ENCODE peak calls at places on chromosomes 12 and 14, in nine cellular contexts. One of them, this sample, is unnamed.

GRCh38 chr14:81555051-81555450 is 21.4 kb upstream of the SEL1L start:
- DNase-seq in H1: no peak
- DNase-seq in mammary epithelial cell: no peak
- DNase-seq in B cell: no peak
- DNase-seq in ovary: no peak
- DNase-seq in lower lobe of right lung: no peak
- DNase-seq in dorsolateral prefrontal cortex: no peak
- DNase-seq in AG10803: no peak
- DNase-seq in cardiac fibroblast: no peak
- DNase-seq in this sample: no peak

GRCh38 chr14:62209287-62209899 is 447.2 kb downstream of the SNAPC1 start:
- DNase-seq in cardiac fibroblast: peak; percentile 91
- DNase-seq in lower lobe of right lung: no peak
- DNase-seq in B cell: no peak
- DNase-seq in H1: no peak
- DNase-seq in AG10803: peak; percentile 79
- DNase-seq in mammary epithelial cell: peak; percentile 76
- DNase-seq in dorsolateral prefrontal cortex: no peak
- DNase-seq in ovary: no peak
- DNase-seq in this sample: no peak

GRCh38 chr12:31238764-31239387 is 87.1 kb downstream of the SINHCAF start:
- DNase-seq in lower lobe of right lung: no peak
- DNase-seq in cardiac fibroblast: peak; percentile 68
- DNase-seq in mammary epithelial cell: peak; percentile 61
- DNase-seq in H1: no peak
- DNase-seq in ovary: peak; percentile 37
- DNase-seq in B cell: peak; percentile 59
- DNase-seq in dorsolateral prefrontal cortex: no peak
- DNase-seq in AG10803: peak; percentile 52
- DNase-seq in this sample: peak; percentile 73

GRCh38 chr12:117159674-117160073 is 30.6 kb downstream of the FBXO21 start:
- DNase-seq in mammary epithelial cell: no peak
- DNase-seq in lower lobe of right lung: no peak
- DNase-seq in AG10803: no peak
- DNase-seq in H1: no peak
- DNase-seq in ovary: no peak
- DNase-seq in cardiac fibroblast: no peak
- DNase-seq in B cell: no peak
- DNase-seq in dorsolateral prefrontal cortex: no peak
- DNase-seq in this sample: no peak

GRCh38 chr12:105944628-105945027 is 194.1 kb downstream of the NUAK1 start:
- DNase-seq in lower lobe of right lung: no peak
- DNase-seq in H1: no peak
- DNase-seq in B cell: no peak
- DNase-seq in cardiac fibroblast: no peak
- DNase-seq in dorsolateral prefrontal cortex: no peak
- DNase-seq in AG10803: no peak
- DNase-seq in ovary: no peak
- DNase-seq in mammary epithelial cell: peak; percentile 76
- DNase-seq in this sample: no peak

GRCh38 chr12:38890102-38890501 is 15.3 kb downstream of the CPNE8 start:
- DNase-seq in ovary: no peak
- DNase-seq in dorsolateral prefrontal cortex: no peak
- DNase-seq in B cell: no peak
- DNase-seq in lower lobe of right lung: no peak
- DNase-seq in AG10803: peak; percentile 31
- DNase-seq in mammary epithelial cell: no peak
- DNase-seq in H1: no peak
- DNase-seq in cardiac fibroblast: no peak
- DNase-seq in this sample: no peak

GRCh38 chr12:125841332-125841731 is 776.1 kb downstream of the AACS start:
- DNase-seq in dorsolateral prefrontal cortex: no peak
- DNase-seq in H1: no peak
- DNase-seq in AG10803: no peak
- DNase-seq in ovary: no peak
- DNase-seq in cardiac fibroblast: no peak
- DNase-seq in B cell: no peak
- DNase-seq in mammary epithelial cell: no peak
- DNase-seq in lower lobe of right lung: no peak
- DNase-seq in this sample: no peak

GRCh38 chr12:76266797-76267196 is 81.4 kb downstream of the BBS10 start:
- DNase-seq in dorsolateral prefrontal cortex: no peak
- DNase-seq in AG10803: peak; percentile 82
- DNase-seq in B cell: no peak
- DNase-seq in lower lobe of right lung: peak; percentile 51
- DNase-seq in cardiac fibroblast: peak; percentile 68
- DNase-seq in ovary: no peak
- DNase-seq in mammary epithelial cell: peak; percentile 72
- DNase-seq in H1: no peak
- DNase-seq in this sample: no peak

GRCh38 chr14:101222362-101223090 is 319.0 kb upstream of the RTL1 start:
- DNase-seq in cardiac fibroblast: no peak
- DNase-seq in H1: no peak
- DNase-seq in lower lobe of right lung: no peak
- DNase-seq in dorsolateral prefrontal cortex: no peak
- DNase-seq in mammary epithelial cell: no peak
- DNase-seq in ovary: no peak
- DNase-seq in AG10803: no peak
- DNase-seq in B cell: peak; percentile 26
- DNase-seq in this sample: no peak

GRCh38 chr14:101235042-101235871 is 326.0 kb upstream of the DIO3 start:
- DNase-seq in cardiac fibroblast: peak; percentile 42
- DNase-seq in lower lobe of right lung: peak; percentile 69
- DNase-seq in B cell: no peak
- DNase-seq in ovary: no peak
- DNase-seq in AG10803: peak; percentile 17
- DNase-seq in mammary epithelial cell: peak; percentile 5
- DNase-seq in dorsolateral prefrontal cortex: peak; percentile 75
- DNase-seq in H1: no peak
- DNase-seq in this sample: peak; percentile 83

GRCh38 chr12:19689801-19690472 is 250.6 kb downstream of the AEBP2 start:
- DNase-seq in B cell: no peak
- DNase-seq in mammary epithelial cell: peak; percentile 76
- DNase-seq in AG10803: no peak
- DNase-seq in lower lobe of right lung: no peak
- DNase-seq in cardiac fibroblast: no peak
- DNase-seq in dorsolateral prefrontal cortex: no peak
- DNase-seq in ovary: no peak
- DNase-seq in H1: no peak
- DNase-seq in this sample: no peak

GRCh38 chr14:59150990-59151389 is 37.5 kb upstream of the DAAM1 start:
- DNase-seq in H1: no peak
- DNase-seq in mammary epithelial cell: no peak
- DNase-seq in dorsolateral prefrontal cortex: no peak
- DNase-seq in ovary: no peak
- DNase-seq in B cell: peak; percentile 47
- DNase-seq in AG10803: no peak
- DNase-seq in cardiac fibroblast: no peak
- DNase-seq in lower lobe of right lung: no peak
- DNase-seq in this sample: no peak

GRCh38 chr12:53995311-53996187 is 4.4 kb upstream of the HOXC9 start:
- DNase-seq in dorsolateral prefrontal cortex: no peak
- DNase-seq in B cell: no peak
- DNase-seq in ovary: peak; percentile 66
- DNase-seq in mammary epithelial cell: peak; percentile 62
- DNase-seq in lower lobe of right lung: no peak
- DNase-seq in AG10803: peak; percentile 77
- DNase-seq in cardiac fibroblast: no peak
- DNase-seq in H1: no peak
- DNase-seq in this sample: no peak

GRCh38 chr12:93911436-93911835 is 234.3 kb downstream of the CRADD start:
- DNase-seq in dorsolateral prefrontal cortex: no peak
- DNase-seq in cardiac fibroblast: peak; percentile 84
- DNase-seq in AG10803: peak; percentile 47
- DNase-seq in mammary epithelial cell: no peak
- DNase-seq in H1: no peak
- DNase-seq in B cell: no peak
- DNase-seq in ovary: no peak
- DNase-seq in lower lobe of right lung: no peak
- DNase-seq in this sample: no peak

GRCh38 chr14:31320216-31320615 is 100.1 kb downstream of the HEATR5A start:
- DNase-seq in dorsolateral prefrontal cortex: peak; percentile 46
- DNase-seq in H1: no peak
- DNase-seq in ovary: no peak
- DNase-seq in cardiac fibroblast: no peak
- DNase-seq in lower lobe of right lung: no peak
- DNase-seq in AG10803: no peak
- DNase-seq in mammary epithelial cell: no peak
- DNase-seq in B cell: no peak
- DNase-seq in this sample: no peak

GRCh38 chr12:53744730-53745129 is 7.0 kb downstream of the CISTR start:
- DNase-seq in AG10803: no peak
- DNase-seq in lower lobe of right lung: no peak
- DNase-seq in B cell: no peak
- DNase-seq in H1: no peak
- DNase-seq in ovary: no peak
- DNase-seq in cardiac fibroblast: no peak
- DNase-seq in mammary epithelial cell: no peak
- DNase-seq in dorsolateral prefrontal cortex: no peak
- DNase-seq in this sample: no peak

GRCh38 chr12:13204428-13204827 is 7.9 kb downstream of the EMP1 start:
- DNase-seq in cardiac fibroblast: peak; percentile 60
- DNase-seq in mammary epithelial cell: no peak
- DNase-seq in ovary: no peak
- DNase-seq in AG10803: no peak
- DNase-seq in H1: no peak
- DNase-seq in lower lobe of right lung: no peak
- DNase-seq in B cell: no peak
- DNase-seq in dorsolateral prefrontal cortex: no peak
- DNase-seq in this sample: no peak

GRCh38 chr12:13206560-13206897 is 10.0 kb downstream of the EMP1 start:
- DNase-seq in cardiac fibroblast: no peak
- DNase-seq in lower lobe of right lung: no peak
- DNase-seq in B cell: no peak
- DNase-seq in dorsolateral prefrontal cortex: no peak
- DNase-seq in H1: no peak
- DNase-seq in AG10803: no peak
- DNase-seq in ovary: no peak
- DNase-seq in mammary epithelial cell: no peak
- DNase-seq in this sample: no peak

GRCh38 chr12:13205809-13206559 is 9.5 kb downstream of the EMP1 start:
- DNase-seq in lower lobe of right lung: no peak
- DNase-seq in dorsolateral prefrontal cortex: no peak
- DNase-seq in B cell: no peak
- DNase-seq in mammary epithelial cell: peak; percentile 96
- DNase-seq in H1: no peak
- DNase-seq in cardiac fibroblast: peak; percentile 96
- DNase-seq in ovary: no peak
- DNase-seq in AG10803: peak; percentile 98
- DNase-seq in this sample: no peak

GRCh38 chr12:13200841-13201240 is 4.3 kb downstream of the EMP1 start:
- DNase-seq in B cell: no peak
- DNase-seq in cardiac fibroblast: no peak
- DNase-seq in ovary: no peak
- DNase-seq in dorsolateral prefrontal cortex: no peak
- DNase-seq in lower lobe of right lung: no peak
- DNase-seq in H1: no peak
- DNase-seq in AG10803: no peak
- DNase-seq in mammary epithelial cell: no peak
- DNase-seq in this sample: no peak

DNA sequence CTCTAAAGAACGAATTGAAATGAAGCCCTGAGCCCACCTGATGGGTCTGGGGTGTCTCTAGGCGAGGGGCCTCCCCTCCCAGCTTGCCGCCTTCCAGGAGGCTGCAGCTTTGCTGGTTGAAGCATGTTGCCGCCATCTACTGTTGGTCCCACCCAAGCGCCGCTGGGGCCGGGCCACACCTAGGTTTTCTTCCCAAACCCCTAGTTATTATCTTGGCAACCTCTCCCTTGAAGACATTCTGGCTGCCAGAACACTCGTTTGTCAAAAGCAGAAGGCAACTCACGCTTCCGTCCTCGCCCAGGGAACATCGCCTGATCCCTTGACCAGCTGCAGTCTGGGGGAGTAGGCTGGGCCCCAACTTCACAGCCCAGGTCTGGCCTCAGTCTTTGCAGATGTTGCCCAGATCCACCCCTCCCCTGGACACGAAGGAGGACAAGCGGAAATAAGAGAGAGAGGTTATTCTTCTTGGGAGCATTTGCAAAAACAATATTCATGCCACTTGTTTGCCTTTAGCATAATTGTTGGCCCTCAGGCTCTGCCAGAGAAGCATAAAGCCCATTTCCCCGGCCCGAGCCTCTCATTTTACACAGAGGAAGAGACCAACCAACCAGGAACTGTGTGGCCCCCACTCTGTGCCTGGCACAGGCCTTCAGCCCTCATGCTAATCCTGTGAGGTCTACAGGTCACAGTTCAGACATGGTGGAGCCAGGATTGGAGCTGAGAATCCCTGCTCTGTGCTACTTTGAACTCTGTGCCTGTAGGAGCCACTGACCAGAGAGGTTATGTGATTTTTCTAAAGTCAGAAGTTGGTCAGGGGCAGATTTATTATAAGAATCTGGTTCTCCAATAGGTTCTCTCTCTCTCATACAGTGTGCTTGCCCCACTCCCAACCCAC is 6.7 kb downstream of the EMP1 start:
- DNase-seq in B cell: no peak
- DNase-seq in AG10803: peak; percentile 70
- DNase-seq in lower lobe of right lung: peak; percentile 50
- DNase-seq in mammary epithelial cell: no peak
- DNase-seq in H1: peak; percentile 60
- DNase-seq in cardiac fibroblast: peak; percentile 78
- DNase-seq in ovary: no peak
- DNase-seq in dorsolateral prefrontal cortex: no peak
- DNase-seq in this sample: no peak
- TF ChIP-seq CTCF in B cell: no peak
- TF ChIP-seq CTCF in AG10803: peak; percentile 56
- TF ChIP-seq CTCF in lower lobe of right lung: peak; percentile 28
- TF ChIP-seq CTCF in mammary epithelial cell: no peak
- TF ChIP-seq CTCF in H1: peak; percentile 80
- TF ChIP-seq CTCF in cardiac fibroblast: peak; percentile 41
- TF ChIP-seq CTCF in ovary: no peak
- TF ChIP-seq CTCF in dorsolateral prefrontal cortex: no peak
- TF ChIP-seq CTCF in this sample: peak; percentile 66

GRCh38 chr12:24586293-24586692 is 362.6 kb downstream of the BCAT1 start:
- DNase-seq in cardiac fibroblast: no peak
- DNase-seq in AG10803: no peak
- DNase-seq in H1: no peak
- DNase-seq in mammary epithelial cell: no peak
- DNase-seq in ovary: no peak
- DNase-seq in lower lobe of right lung: no peak
- DNase-seq in B cell: no peak
- DNase-seq in dorsolateral prefrontal cortex: no peak
- DNase-seq in this sample: no peak
- TF ChIP-seq CTCF in cardiac fibroblast: no peak
- TF ChIP-seq CTCF in AG10803: peak; percentile 19
- TF ChIP-seq CTCF in H1: no peak
- TF ChIP-seq CTCF in mammary epithelial cell: no peak
- TF ChIP-seq CTCF in ovary: no peak
- TF ChIP-seq CTCF in lower lobe of right lung: no peak
- TF ChIP-seq CTCF in B cell: no peak
- TF ChIP-seq CTCF in dorsolateral prefrontal cortex: no peak
- TF ChIP-seq CTCF in this sample: no peak

GRCh38 chr12:132196873-132197390 is 52.7 kb downstream of the NOC4L start:
- DNase-seq in cardiac fibroblast: no peak
- DNase-seq in dorsolateral prefrontal cortex: no peak
- DNase-seq in lower lobe of right lung: no peak
- DNase-seq in H1: no peak
- DNase-seq in AG10803: no peak
- DNase-seq in mammary epithelial cell: no peak
- DNase-seq in B cell: no peak
- DNase-seq in ovary: no peak
- DNase-seq in this sample: no peak
- TF ChIP-seq CTCF in cardiac fibroblast: no peak
- TF ChIP-seq CTCF in dorsolateral prefrontal cortex: no peak
- TF ChIP-seq CTCF in lower lobe of right lung: no peak
- TF ChIP-seq CTCF in H1: no peak
- TF ChIP-seq CTCF in AG10803: no peak
- TF ChIP-seq CTCF in mammary epithelial cell: no peak
- TF ChIP-seq CTCF in B cell: no peak
- TF ChIP-seq CTCF in ovary: no peak
- TF ChIP-seq CTCF in this sample: no peak

GRCh38 chr14:75306917-75307699 is 28.5 kb downstream of the FOS start:
- DNase-seq in ovary: no peak
- DNase-seq in lower lobe of right lung: no peak
- DNase-seq in cardiac fibroblast: peak; percentile 39
- DNase-seq in B cell: no peak
- DNase-seq in AG10803: peak; percentile 16
- DNase-seq in H1: no peak
- DNase-seq in dorsolateral prefrontal cortex: no peak
- DNase-seq in mammary epithelial cell: peak; percentile 30
- DNase-seq in this sample: no peak
- TF ChIP-seq CTCF in ovary: no peak
- TF ChIP-seq CTCF in lower lobe of right lung: no peak
- TF ChIP-seq CTCF in cardiac fibroblast: peak; percentile 28
- TF ChIP-seq CTCF in B cell: no peak
- TF ChIP-seq CTCF in AG10803: peak; percentile 50
- TF ChIP-seq CTCF in H1: peak; percentile 37
- TF ChIP-seq CTCF in dorsolateral prefrontal cortex: peak; percentile 48
- TF ChIP-seq CTCF in mammary epithelial cell: peak; percentile 54
- TF ChIP-seq CTCF in this sample: peak; percentile 66

This sample was measured in neural crest cell.